ENCODE peak calls at places on chromosomes 12 and 14, in seven cellular contexts. J, S, R, Q, F, N and W are unnamed samples.

GRCh38 chr12:45138609-45139008 is 77.3 kb upstream of the ANO6 start:
- DNase-seq in N (no peak), F (no peak), S (no peak), R (no peak), J (no peak), Q (no peak), W (no peak)

GRCh38 chr12:118374909-118375308 is 1.4 kb upstream of the SUDS3 start:
- DNase-seq in R (no peak), F (no peak), Q (no peak), N (no peak), S (no peak), J (no peak), W (no peak)

GRCh38 chr12:53696285-53696654 is 20.4 kb upstream of the ATP5MC2 start:
- DNase-seq in R (peak; percentile 86), N (peak; percentile 61), S (no peak), F (peak; percentile 98), J (peak; percentile 84), Q (peak; percentile 90), W (no peak)

GRCh38 chr12:113040722-113041168 is 15.8 kb upstream of the DTX1 start:
- DNase-seq in R (peak; percentile 83), S (peak; percentile 69), F (peak; percentile 59), J (no peak), Q (peak; percentile 99), N (peak; percentile 83), W (no peak)

GRCh38 chr14:85441909-85442643 is 87.9 kb upstream of the FLRT2 start:
- DNase-seq in J (no peak), F (no peak), S (no peak), Q (no peak), N (no peak), R (no peak), W (no peak)

GRCh38 chr12:75722714-75723200 is 211.3 kb upstream of the KRR1 start:
- DNase-seq in N (no peak), F (peak; percentile 69), J (no peak), R (no peak), S (no peak), Q (peak; percentile 93), W (peak; percentile 61)

GRCh38 chr12:14403293-14403692 is 37.8 kb downstream of the ATF7IP start:
- DNase-seq in N (no peak), J (no peak), S (no peak), F (no peak), R (no peak), Q (no peak), W (no peak)

GRCh38 chr12:49636574-49636973 is 13.2 kb downstream of the PRPF40B start:
- DNase-seq in F (no peak), J (no peak), R (no peak), N (no peak), Q (no peak), S (no peak), W (no peak)

GRCh38 chr12:93002278-93003054 is 73.4 kb upstream of the EEA1 start:
- DNase-seq in Q (peak; percentile 78), J (no peak), F (no peak), S (no peak), N (no peak), R (no peak), W (no peak)

GRCh38 chr14:29262979-29263378 is 496.4 kb downstream of the FOXG1 start:
- DNase-seq in Q (peak; percentile 12), N (no peak), S (no peak), J (no peak), R (no peak), F (peak; percentile 14), W (no peak)

DNA sequence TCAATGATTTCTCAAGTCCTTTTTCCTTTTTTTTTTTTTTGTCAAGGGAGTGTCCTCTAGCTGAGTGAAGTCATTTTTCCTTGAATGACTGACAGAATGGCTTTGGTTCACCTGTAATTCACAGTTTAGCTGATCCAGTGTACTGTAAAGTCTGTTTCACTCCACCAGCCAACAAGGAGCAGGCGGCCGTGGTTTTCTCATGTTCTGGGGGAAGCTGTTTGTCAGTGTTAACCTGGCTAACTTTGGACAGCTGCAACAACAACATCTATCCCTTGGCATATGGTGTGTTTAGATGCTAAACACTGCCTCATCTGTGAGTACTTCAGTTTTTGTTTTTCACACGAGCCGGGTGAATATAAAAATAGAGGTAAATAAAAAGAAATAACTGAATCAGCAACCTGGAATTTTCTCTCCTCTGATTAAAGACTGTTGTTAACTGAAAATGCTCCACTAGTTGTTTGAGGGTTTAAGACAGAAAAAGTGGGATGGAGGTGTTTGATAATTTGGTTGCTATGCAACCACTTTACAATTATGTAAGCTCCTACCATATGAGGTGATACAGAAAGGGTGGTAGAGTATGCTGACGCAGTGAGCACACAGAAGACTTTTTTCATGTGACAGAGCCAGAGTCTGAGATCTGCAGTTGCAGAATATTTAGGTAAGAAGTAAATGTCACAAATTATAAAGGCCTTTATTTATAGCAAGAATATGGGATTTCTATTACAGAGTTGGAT is 50.3 kb upstream of the SLC2A13 start:
- DNase-seq in F (no peak), S (no peak), N (no peak), R (no peak), Q (no peak), J (no peak), W (no peak)
- H3K27ac ChIP-seq in F (no peak overlapping the region), S (no peak overlapping the region), N (peak overlapping the region; percentile 61), R (no peak overlapping the region), Q (no peak overlapping the region), J (no peak overlapping the region), W (no peak overlapping the region)

GRCh38 chr12:56614627-56615026 is 15.5 kb downstream of the BAZ2A start:
- DNase-seq in R (no peak), Q (no peak), F (no peak), J (no peak), S (no peak), N (no peak), W (no peak)
- H3K36me3 ChIP-seq in R (peaks cover 95% of the 10 kb centered on the region), Q (peaks cover 63% of the 10 kb centered on the region), F (peaks cover 42% of the 10 kb centered on the region), J (peaks cover 68% of the 10 kb centered on the region), S (peaks cover 94% of the 10 kb centered on the region), N (peaks cover 8% of the 10 kb centered on the region), W (peaks cover 77% of the 10 kb centered on the region)

GRCh38 chr14:24408764-24409163 is 10.0 kb downstream of the NYNRIN start:
- DNase-seq in Q (peak; percentile 24), J (no peak), N (no peak), F (no peak), S (no peak), R (no peak), W (no peak)

GRCh38 chr14:24411468-24412454 is 13.0 kb downstream of the NYNRIN start:
- DNase-seq in Q (peak; percentile 79), N (no peak), R (no peak), J (peak; percentile 23), S (no peak), F (peak; percentile 72), W (no peak)

GRCh38 chr14:24407608-24408325 is 9.0 kb downstream of the NYNRIN start:
- DNase-seq in N (no peak), R (no peak), J (no peak), F (no peak), S (no peak), Q (no peak), W (no peak)

GRCh38 chr14:24409217-24409616 is 10.4 kb downstream of the NYNRIN start:
- DNase-seq in N (no peak), S (no peak), Q (no peak), F (no peak), R (no peak), J (no peak), W (no peak)

GRCh38 chr14:24409956-24410355 is 11.2 kb downstream of the NYNRIN start:
- DNase-seq in J (no peak), Q (no peak), S (no peak), N (no peak), F (no peak), R (no peak), W (no peak)
- H3K4me1 ChIP-seq in J (no peaks in the 10 kb centered on the region), Q (no peaks in the 10 kb centered on the region), S (no peaks in the 10 kb centered on the region), N (no peaks in the 10 kb centered on the region), F (no peaks in the 10 kb centered on the region), R (no peaks in the 10 kb centered on the region), W (no peaks in the 10 kb centered on the region)

DNA sequence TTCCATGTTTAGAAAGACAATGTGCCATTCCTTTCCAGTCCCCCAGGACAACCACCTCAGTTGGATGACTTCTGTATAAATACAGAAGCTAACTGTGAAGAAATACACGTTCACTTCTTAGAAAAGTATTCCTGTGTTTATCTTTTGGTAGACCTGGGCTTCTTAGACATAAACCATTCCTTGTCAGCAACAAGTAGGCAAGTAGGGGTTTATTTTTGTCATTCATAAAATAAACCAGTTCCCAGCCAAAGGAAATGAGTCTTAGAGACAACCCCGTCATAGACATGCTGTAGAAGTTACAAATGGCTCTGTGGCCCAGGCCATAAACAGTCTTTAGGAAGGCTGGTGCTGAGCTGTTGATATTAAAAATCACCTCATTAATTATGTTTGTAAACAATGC is 243.2 kb downstream of the SPTSSA start:
- DNase-seq in N (no peak), J (no peak), F (no peak), R (no peak), S (no peak), Q (no peak), W (no peak)
- H3K27ac ChIP-seq in N (no peak overlapping the region), J (no peak overlapping the region), F (no peak overlapping the region), R (peak overlapping the region; percentile 95), S (no peak overlapping the region), Q (no peak overlapping the region), W (no peak overlapping the region)

DNA sequence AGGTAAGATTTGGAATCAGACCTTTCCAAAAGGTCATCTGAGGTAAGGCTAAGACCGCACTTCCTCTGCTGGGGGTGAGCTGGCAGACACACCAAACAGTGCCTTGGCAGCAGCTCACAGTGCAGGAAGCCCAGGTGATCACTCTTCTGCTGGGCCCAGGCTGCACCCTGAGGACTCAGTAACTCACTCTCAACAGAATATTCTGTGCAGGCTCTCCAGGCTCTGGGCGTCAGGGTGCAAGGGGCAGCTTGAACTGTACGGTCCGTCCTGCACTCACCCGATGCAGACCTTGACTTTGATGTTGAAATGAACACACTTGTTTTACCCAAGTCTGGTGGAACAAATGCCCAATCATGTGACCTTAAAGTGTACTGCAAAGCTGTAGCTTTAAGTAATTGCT is 6.0 kb downstream of the ALKBH2 start:
- DNase-seq in N (no peak), J (no peak), R (no peak), Q (no peak), F (no peak), S (no peak), W (no peak)
- H3K36me3 ChIP-seq in N (no peaks in the 10 kb centered on the region), J (peaks cover 33% of the 10 kb centered on the region), R (peaks cover 74% of the 10 kb centered on the region), Q (peaks cover 55% of the 10 kb centered on the region), F (peaks cover 2% of the 10 kb centered on the region), S (peaks cover 98% of the 10 kb centered on the region), W (peaks cover 38% of the 10 kb centered on the region)

GRCh38 chr14:68255697-68256178 is 436.2 kb downstream of the RAD51B start:
- DNase-seq in F (no peak), N (no peak), J (no peak), S (no peak), Q (no peak), R (no peak), W (no peak)
- H3K4me1 ChIP-seq in F (peaks cover 7% of the 10 kb centered on the region), N (peaks cover 4% of the 10 kb centered on the region), J (peaks cover 14% of the 10 kb centered on the region), S (no peaks in the 10 kb centered on the region), Q (peaks cover 40% of the 10 kb centered on the region), R (peaks cover 34% of the 10 kb centered on the region), W (peaks cover 41% of the 10 kb centered on the region)